ENCODE peak calls at places on chromosomes 12 and 14, in nine cellular contexts. C is mesothelial cell of epicardium, O is AG04450, E is K562, W is ascending aorta, R is RWPE1, N is HepG2, Q is SK-N-SH, B is ovary. X is an unnamed sample.

GRCh38 chr14:71651228-71651627 is 281.0 kb upstream of the RGS6 start:
- DNase-seq in C (no peak), O (peak), E (no peak), W (peak), R (no peak), N (no peak), Q (no peak), B (no peak), X (peak)

GRCh38 chr14:58863576-58864345 is 226.0 kb downstream of the DACT1 start:
- DNase-seq in C (no peak), O (no peak), E (no peak), W (no peak), R (no peak), N (no peak), Q (no peak), B (no peak), X (no peak)

GRCh38 chr14:55807059-55807499 is 227.1 kb downstream of the KTN1 start:
- DNase-seq in C (peak), O (no peak), E (peak), W (peak), R (peak), N (peak), Q (peak), B (peak), X (peak)

GRCh38 chr12:62716866-62717477 is 218.0 kb downstream of the PPM1H start:
- DNase-seq in C (no peak), O (no peak), E (no peak), W (no peak), R (no peak), N (no peak), Q (no peak), B (no peak), X (no peak)

GRCh38 chr14:76829650-76830421 is 3.6 kb downstream of the LRRC74A start:
- DNase-seq in C (no peak), O (no peak), E (no peak), W (no peak), R (no peak), N (peak), Q (peak), B (no peak), X (no peak)

GRCh38 chr14:92938235-92938875 is 15.4 kb downstream of the CHGA start:
- DNase-seq in C (no peak), O (no peak), E (no peak), W (no peak), R (no peak), N (no peak), Q (no peak), B (no peak), X (no peak)

GRCh38 chr12:56358836-56359532 is 923 bp downstream of the STAT2 start:
- DNase-seq in C (no peak), O (peak), E (no peak), W (no peak), R (peak), N (no peak), Q (no peak), B (no peak), X (peak)

GRCh38 chr14:32512813-32513212 is 183.7 kb downstream of the AKAP6 start:
- DNase-seq in C (no peak), O (no peak), E (no peak), W (no peak), R (no peak), N (no peak), Q (no peak), B (no peak), X (peak)

GRCh38 chr12:78793491-78793890 is 71.1 kb upstream of the SYT1 start:
- DNase-seq in C (no peak), O (no peak), E (no peak), W (no peak), R (no peak), N (no peak), Q (no peak), B (no peak), X (no peak)

GRCh38 chr14:104401785-104402184 is 177.8 kb upstream of the C14orf180 start:
- DNase-seq in C (no peak), O (no peak), E (no peak), W (no peak), R (no peak), N (no peak), Q (no peak), B (no peak), X (no peak)

GRCh38 chr14:106694638-106695393 is 1168.4 kb downstream of the TMEM121 start:
- DNase-seq in C (no peak), O (no peak), E (no peak), W (no peak), R (peak), N (no peak), Q (peak), B (no peak), X (peak)

GRCh38 chr14:65070710-65071033 is 31.6 kb downstream of the MAX start:
- DNase-seq in C (no peak), O (no peak), E (no peak), W (no peak), R (peak), N (no peak), Q (peak), B (no peak), X (no peak)

GRCh38 chr12:103455020-103455763 is 40.6 kb downstream of the C12orf42 start:
- DNase-seq in C (no peak), O (no peak), E (no peak), W (no peak), R (no peak), N (no peak), Q (no peak), B (no peak), X (no peak)

GRCh38 chr12:76863811-76864210 is 15.0 kb downstream of the CSRP2 start:
- DNase-seq in C (no peak), O (no peak), E (no peak), W (no peak), R (no peak), N (no peak), Q (no peak), B (no peak), X (no peak)

GRCh38 chr12:67348683-67349082 is 79.5 kb downstream of the CAND1 start:
- DNase-seq in C (no peak), O (no peak), E (no peak), W (no peak), R (no peak), N (no peak), Q (no peak), B (no peak), X (no peak)

GRCh38 chr12:19574606-19575005 is 135.3 kb downstream of the AEBP2 start:
- DNase-seq in C (no peak), O (no peak), E (no peak), W (no peak), R (no peak), N (peak), Q (peak), B (no peak), X (no peak)

GRCh38 chr12:41202051-41202450 is 13.9 kb downstream of the PDZRN4 start:
- DNase-seq in C (no peak), O (no peak), E (no peak), W (no peak), R (no peak), N (no peak), Q (no peak), B (no peak), X (no peak)

GRCh38 chr12:105385141-105385540 is 54.6 kb downstream of the C12orf75 start:
- DNase-seq in C (no peak), O (no peak), E (no peak), W (no peak), R (no peak), N (no peak), Q (no peak), B (no peak), X (peak)

GRCh38 chr14:68981539-68981976 is 2.5 kb upstream of the ACTN1 start:
- DNase-seq in C (no peak), O (no peak), E (no peak), W (no peak), R (no peak), N (no peak), Q (no peak), B (no peak), X (no peak)

GRCh38 chr12:123024819-123025391 is 44.4 kb downstream of the ARL6IP4 start:
- DNase-seq in C (no peak), O (no peak), E (no peak), W (no peak), R (no peak), N (no peak), Q (no peak), B (no peak), X (peak)

GRCh38 chr12:48873096-48873495 is 7.4 kb upstream of the RND1 start:
- DNase-seq in C (no peak), O (no peak), E (no peak), W (no peak), R (no peak), N (no peak), Q (no peak), B (no peak), X (no peak)

GRCh38 chr12:53624956-53625355 is 1.2 kb downstream of the ATF7 start:
- DNase-seq in C (no peak), O (no peak), E (no peak), W (no peak), R (peak), N (no peak), Q (no peak), B (no peak), X (peak)

GRCh38 chr12:26318661-26319068 is 123.3 kb downstream of the SSPN start:
- DNase-seq in C (no peak), O (peak), E (peak), W (no peak), R (peak), N (peak), Q (no peak), B (peak), X (peak)

GRCh38 chr14:81435578-81436295 is 35.6 kb upstream of the STON2 start:
- DNase-seq in C (no peak), O (no peak), E (peak), W (peak), R (peak), N (peak), Q (peak), B (peak), X (peak)

GRCh38 chr12:57135939-57136338 is 7.7 kb downstream of the LRP1 start:
- DNase-seq in C (no peak), O (no peak), E (no peak), W (peak), R (no peak), N (no peak), Q (peak), B (peak), X (no peak)

GRCh38 chr14:87411370-87411769 is 581.6 kb downstream of the GALC start:
- DNase-seq in C (no peak), O (no peak), E (no peak), W (no peak), R (no peak), N (no peak), Q (no peak), B (no peak), X (peak)

GRCh38 chr12:114954626-114955025 is 270.7 kb upstream of the TBX3 start:
- DNase-seq in C (no peak), O (no peak), E (no peak), W (no peak), R (no peak), N (no peak), Q (no peak), B (no peak), X (no peak)

GRCh38 chr12:120121766-120122293 is 5.3 kb upstream of the RAB35 start:
- DNase-seq in C (no peak), O (no peak), E (no peak), W (no peak), R (no peak), N (peak), Q (no peak), B (no peak), X (no peak)

GRCh38 chr12:62632521-62632920 is 165.9 kb downstream of the MON2 start:
- DNase-seq in C (no peak), O (no peak), E (no peak), W (peak), R (peak), N (peak), Q (peak), B (peak), X (no peak)

GRCh38 chr14:72943876-72944430 is 17.7 kb downstream of the DCAF4 start:
- DNase-seq in C (no peak), O (no peak), E (no peak), W (no peak), R (no peak), N (no peak), Q (no peak), B (no peak), X (no peak)

GRCh38 chr14:68377459-68377858 is 415.4 kb downstream of the ZFP36L1 start:
- DNase-seq in C (no peak), O (no peak), E (peak), W (peak), R (no peak), N (peak), Q (no peak), B (no peak), X (no peak)

GRCh38 chr12:54298904-54299303 is 1.9 kb downstream of the NFE2 start:
- DNase-seq in C (no peak), O (no peak), E (no peak), W (no peak), R (no peak), N (no peak), Q (no peak), B (no peak), X (no peak)

GRCh38 chr14:101590616-101591015 is 29.3 kb downstream of the DIO3 start:
- DNase-seq in C (no peak), O (no peak), E (no peak), W (no peak), R (no peak), N (no peak), Q (peak), B (no peak), X (no peak)

GRCh38 chr14:97180304-97181200 is 383.4 kb downstream of the VRK1 start:
- DNase-seq in C (no peak), O (no peak), E (no peak), W (no peak), R (peak), N (peak), Q (no peak), B (no peak), X (peak)

GRCh38 chr12:29088611-29089219 is 60.4 kb upstream of the FAR2 start:
- DNase-seq in C (no peak), O (no peak), E (no peak), W (no peak), R (peak), N (peak), Q (peak), B (no peak), X (peak)
- TF ChIP-seq CTCF in C (no peak), O (peak), E (peak), W (no peak), R (peak), N (no peak), Q (peak), B (no peak), X (peak)

DNA sequence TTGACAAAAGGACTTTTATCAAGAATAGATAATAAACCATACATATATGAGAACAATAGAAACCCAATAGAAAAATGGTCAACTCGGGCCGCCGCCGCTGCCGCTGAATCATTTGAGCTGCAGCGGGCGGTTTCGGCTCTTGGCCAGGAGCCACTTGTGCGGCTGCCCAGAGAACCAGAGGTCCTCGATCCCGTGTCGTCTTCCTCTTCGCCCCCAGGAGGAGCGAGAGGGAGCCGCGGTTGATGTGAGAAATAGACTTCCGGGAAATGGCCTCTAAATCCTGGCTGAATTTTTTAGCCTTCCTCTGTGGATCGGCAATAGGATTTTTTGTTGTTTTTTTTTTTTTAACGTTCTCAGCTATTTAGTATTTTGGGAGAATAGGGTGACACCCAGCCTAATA is 44.8 kb downstream of the CPSF6 start:
- DNase-seq in C (peak), O (peak), E (peak), W (peak), R (peak), N (peak), Q (peak), B (peak), X (peak)
- TF ChIP-seq CTCF in C (no peak), O (peak), E (peak), W (no peak), R (no peak), N (peak), Q (peak), B (no peak), X (no peak)

DNA sequence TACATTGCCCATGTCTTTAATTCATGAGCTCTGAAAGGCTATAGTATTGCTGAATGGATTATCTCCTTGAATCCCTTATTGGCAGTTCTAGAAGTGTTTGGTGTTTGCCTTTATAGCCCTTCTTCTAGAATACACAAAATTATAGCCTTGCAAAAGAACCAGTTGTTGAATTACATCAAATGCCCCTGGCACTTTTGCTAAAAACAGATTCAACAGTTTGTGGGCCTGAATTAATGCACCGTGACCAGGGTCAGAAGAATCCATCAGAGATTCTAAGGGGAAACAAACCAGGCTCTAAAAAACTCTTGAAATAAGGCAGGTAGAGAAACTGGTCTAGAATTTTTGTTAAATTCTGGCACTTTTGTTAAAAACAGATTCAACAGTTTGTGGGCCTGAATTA is 197.8 kb downstream of the SOX5 start:
- DNase-seq in C (no peak), O (no peak), E (no peak), W (no peak), R (no peak), N (no peak), Q (no peak), B (no peak), X (no peak)
- TF ChIP-seq CTCF in C (no peak), O (no peak), E (no peak), W (no peak), R (no peak), N (no peak), Q (no peak), B (no peak), X (no peak)

GRCh38 chr12:42446761-42447160 is 120.8 kb downstream of the PPHLN1 start:
- DNase-seq in C (no peak), O (no peak), E (no peak), W (no peak), R (no peak), N (no peak), Q (no peak), B (no peak), X (no peak)

GRCh38 chr12:42448841-42449240 is 122.9 kb downstream of the PPHLN1 start:
- DNase-seq in C (no peak), O (no peak), E (no peak), W (no peak), R (no peak), N (no peak), Q (no peak), B (no peak), X (no peak)

GRCh38 chr12:42447371-42447786 is 121.4 kb downstream of the PPHLN1 start:
- DNase-seq in C (no peak), O (no peak), E (no peak), W (no peak), R (no peak), N (no peak), Q (peak), B (no peak), X (no peak)

GRCh38 chr12:42444192-42444943 is 118.4 kb downstream of the PPHLN1 start:
- DNase-seq in C (no peak), O (no peak), E (peak), W (no peak), R (no peak), N (no peak), Q (no peak), B (no peak), X (no peak)

GRCh38 chr12:42445891-42446290 is 119.9 kb downstream of the PPHLN1 start:
- DNase-seq in C (no peak), O (no peak), E (no peak), W (no peak), R (no peak), N (no peak), Q (no peak), B (no peak), X (no peak)
- TF ChIP-seq CTCF in C (no peak), O (no peak), E (no peak), W (no peak), R (no peak), N (no peak), Q (no peak), B (no peak), X (no peak)

DNA sequence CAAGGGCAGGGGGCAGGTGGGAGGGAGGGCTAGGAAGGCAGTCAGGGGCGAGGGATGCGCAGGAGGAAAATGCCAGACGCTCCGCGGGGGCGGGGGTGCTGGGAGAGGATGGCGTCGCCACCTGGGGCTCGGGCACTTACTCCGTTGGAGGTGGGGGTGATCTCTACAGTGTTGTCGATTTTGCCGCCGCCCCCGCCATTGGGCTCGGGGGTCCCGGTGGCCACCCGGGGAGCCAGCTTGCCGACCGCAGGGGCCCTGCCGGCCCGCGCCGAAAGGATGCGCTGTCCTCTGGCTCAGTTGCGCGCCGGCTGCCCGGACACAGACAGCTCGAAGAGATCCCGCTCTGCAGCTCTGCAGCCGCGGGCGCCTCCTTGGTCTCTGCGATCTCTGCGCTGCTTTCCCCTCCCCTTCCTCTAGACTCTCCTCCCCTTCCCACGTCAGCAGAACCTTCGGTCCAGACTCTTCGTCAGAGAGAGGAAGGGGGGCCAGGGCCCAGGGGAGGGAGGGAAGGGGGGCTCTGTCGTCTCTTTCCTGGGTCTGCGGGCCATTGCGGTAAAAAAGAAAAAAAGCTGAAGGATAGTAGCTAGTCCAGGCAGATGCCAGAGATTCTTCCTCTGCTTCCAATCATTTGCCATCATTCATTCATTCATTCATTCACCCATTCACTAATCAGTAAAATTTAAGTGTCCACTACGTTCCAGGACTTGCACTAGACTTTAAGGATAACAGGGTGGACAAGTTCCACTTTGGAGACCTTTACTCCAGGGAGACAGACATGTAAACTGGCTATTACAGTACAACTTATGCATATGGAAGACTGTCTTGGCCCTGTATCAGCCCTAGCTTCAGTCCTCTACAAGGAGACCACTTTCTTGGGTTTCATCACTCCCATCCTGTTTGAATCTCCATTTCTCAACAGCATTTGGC is at the start of gene SLC22A17:
- DNase-seq in C (peak), O (peak), E (no peak), W (peak), R (peak), N (peak), Q (peak), B (peak), X (no peak)
- TF ChIP-seq CTCF in C (no peak), O (peak), E (no peak), W (no peak), R (no peak), N (peak), Q (no peak), B (no peak), X (no peak)